ENCODE peak calls at places on chromosomes 12 and 14, in ten cellular contexts. One of them, this sample, is unnamed.

GRCh38 chr14:81371802-81372201 is 28.3 kb downstream of the STON2 start:
- DNase-seq in fibroblast of mammary gland: no peak
- DNase-seq in HFFc6: no peak
- DNase-seq in GM10248: no peak
- DNase-seq in lower lobe of right lung: no peak
- DNase-seq in HFF-Myc: no peak
- DNase-seq in fibroblast of pulmonary artery: no peak
- DNase-seq in tibial nerve: no peak
- DNase-seq in breast epithelium: no peak
- DNase-seq in testis: no peak
- DNase-seq in this sample: no peak

GRCh38 chr12:80979821-80980220 is 42.1 kb upstream of the LIN7A start:
- DNase-seq in fibroblast of mammary gland: no peak
- DNase-seq in HFFc6: no peak
- DNase-seq in GM10248: no peak
- DNase-seq in lower lobe of right lung: no peak
- DNase-seq in HFF-Myc: no peak
- DNase-seq in fibroblast of pulmonary artery: no peak
- DNase-seq in tibial nerve: no peak
- DNase-seq in breast epithelium: no peak
- DNase-seq in testis: no peak
- DNase-seq in this sample: no peak

GRCh38 chr12:54134850-54135249 is 53.9 kb downstream of the SMUG1 start:
- DNase-seq in fibroblast of mammary gland: no peak
- DNase-seq in HFFc6: no peak
- DNase-seq in GM10248: no peak
- DNase-seq in lower lobe of right lung: no peak
- DNase-seq in HFF-Myc: no peak
- DNase-seq in fibroblast of pulmonary artery: no peak
- DNase-seq in tibial nerve: no peak
- DNase-seq in breast epithelium: no peak
- DNase-seq in testis: no peak
- DNase-seq in this sample: no peak

GRCh38 chr12:2783936-2784600 is 10.7 kb upstream of the FKBP4 start:
- DNase-seq in fibroblast of mammary gland: peak
- DNase-seq in HFFc6: peak
- DNase-seq in GM10248: peak
- DNase-seq in lower lobe of right lung: peak
- DNase-seq in HFF-Myc: no peak
- DNase-seq in fibroblast of pulmonary artery: peak
- DNase-seq in tibial nerve: peak
- DNase-seq in breast epithelium: no peak
- DNase-seq in testis: peak
- DNase-seq in this sample: no peak

GRCh38 chr12:12943589-12944260 is 8.2 kb downstream of the GPRC5D start:
- DNase-seq in fibroblast of mammary gland: peak
- DNase-seq in HFFc6: no peak
- DNase-seq in GM10248: no peak
- DNase-seq in lower lobe of right lung: no peak
- DNase-seq in HFF-Myc: no peak
- DNase-seq in fibroblast of pulmonary artery: no peak
- DNase-seq in tibial nerve: peak
- DNase-seq in breast epithelium: no peak
- DNase-seq in testis: no peak
- DNase-seq in this sample: no peak

GRCh38 chr14:71620401-71620800 is 311.8 kb upstream of the RGS6 start:
- DNase-seq in fibroblast of mammary gland: peak
- DNase-seq in HFFc6: peak
- DNase-seq in GM10248: no peak
- DNase-seq in lower lobe of right lung: no peak
- DNase-seq in HFF-Myc: no peak
- DNase-seq in fibroblast of pulmonary artery: peak
- DNase-seq in tibial nerve: no peak
- DNase-seq in breast epithelium: no peak
- DNase-seq in testis: no peak
- DNase-seq in this sample: no peak

GRCh38 chr12:5511644-5512584 is 80.0 kb downstream of the NTF3 start:
- DNase-seq in fibroblast of mammary gland: no peak
- DNase-seq in HFFc6: peak
- DNase-seq in GM10248: peak
- DNase-seq in lower lobe of right lung: no peak
- DNase-seq in HFF-Myc: peak
- DNase-seq in fibroblast of pulmonary artery: peak
- DNase-seq in tibial nerve: no peak
- DNase-seq in breast epithelium: peak
- DNase-seq in testis: peak
- DNase-seq in this sample: peak

GRCh38 chr12:12511021-12511783 is 51.5 kb downstream of the DUSP16 start:
- DNase-seq in fibroblast of mammary gland: no peak
- DNase-seq in HFFc6: no peak
- DNase-seq in GM10248: no peak
- DNase-seq in lower lobe of right lung: no peak
- DNase-seq in HFF-Myc: no peak
- DNase-seq in fibroblast of pulmonary artery: no peak
- DNase-seq in tibial nerve: no peak
- DNase-seq in breast epithelium: no peak
- DNase-seq in testis: no peak
- DNase-seq in this sample: no peak

GRCh38 chr12:47941475-47942326 is 21.7 kb upstream of the TMEM106C start:
- DNase-seq in fibroblast of mammary gland: no peak
- DNase-seq in HFFc6: no peak
- DNase-seq in GM10248: no peak
- DNase-seq in lower lobe of right lung: no peak
- DNase-seq in HFF-Myc: no peak
- DNase-seq in fibroblast of pulmonary artery: no peak
- DNase-seq in tibial nerve: no peak
- DNase-seq in breast epithelium: no peak
- DNase-seq in testis: no peak
- DNase-seq in this sample: no peak

GRCh38 chr14:95056476-95056875 is 100.9 kb downstream of the DICER1 start:
- DNase-seq in fibroblast of mammary gland: no peak
- DNase-seq in HFFc6: no peak
- DNase-seq in GM10248: no peak
- DNase-seq in lower lobe of right lung: no peak
- DNase-seq in HFF-Myc: no peak
- DNase-seq in fibroblast of pulmonary artery: no peak
- DNase-seq in tibial nerve: no peak
- DNase-seq in breast epithelium: peak
- DNase-seq in testis: no peak
- DNase-seq in this sample: no peak

GRCh38 chr14:90599748-90600507 is 203.1 kb downstream of the CALM1 start:
- DNase-seq in fibroblast of mammary gland: peak
- DNase-seq in HFFc6: no peak
- DNase-seq in GM10248: no peak
- DNase-seq in lower lobe of right lung: no peak
- DNase-seq in HFF-Myc: no peak
- DNase-seq in fibroblast of pulmonary artery: peak
- DNase-seq in tibial nerve: no peak
- DNase-seq in breast epithelium: peak
- DNase-seq in testis: peak
- DNase-seq in this sample: no peak
- TF ChIP-seq CTCF in fibroblast of mammary gland: no peak
- TF ChIP-seq CTCF in HFFc6: no peak
- TF ChIP-seq CTCF in GM10248: no peak
- TF ChIP-seq CTCF in lower lobe of right lung: no peak
- TF ChIP-seq CTCF in HFF-Myc: peak
- TF ChIP-seq CTCF in fibroblast of pulmonary artery: peak
- TF ChIP-seq CTCF in tibial nerve: no peak
- TF ChIP-seq CTCF in breast epithelium: no peak
- TF ChIP-seq CTCF in testis: no peak
- TF ChIP-seq CTCF in this sample: peak

GRCh38 chr12:49232940-49233841 is 31.7 kb upstream of the TUBA1C start:
- DNase-seq in fibroblast of mammary gland: peak
- DNase-seq in HFFc6: no peak
- DNase-seq in GM10248: no peak
- DNase-seq in lower lobe of right lung: peak
- DNase-seq in HFF-Myc: no peak
- DNase-seq in fibroblast of pulmonary artery: peak
- DNase-seq in tibial nerve: no peak
- DNase-seq in breast epithelium: no peak
- DNase-seq in testis: peak
- DNase-seq in this sample: no peak
- TF ChIP-seq CTCF in fibroblast of mammary gland: peak
- TF ChIP-seq CTCF in HFFc6: no peak
- TF ChIP-seq CTCF in GM10248: no peak
- TF ChIP-seq CTCF in lower lobe of right lung: no peak
- TF ChIP-seq CTCF in HFF-Myc: no peak
- TF ChIP-seq CTCF in fibroblast of pulmonary artery: peak
- TF ChIP-seq CTCF in tibial nerve: no peak
- TF ChIP-seq CTCF in breast epithelium: no peak
- TF ChIP-seq CTCF in testis: peak
- TF ChIP-seq CTCF in this sample: no peak

DNA sequence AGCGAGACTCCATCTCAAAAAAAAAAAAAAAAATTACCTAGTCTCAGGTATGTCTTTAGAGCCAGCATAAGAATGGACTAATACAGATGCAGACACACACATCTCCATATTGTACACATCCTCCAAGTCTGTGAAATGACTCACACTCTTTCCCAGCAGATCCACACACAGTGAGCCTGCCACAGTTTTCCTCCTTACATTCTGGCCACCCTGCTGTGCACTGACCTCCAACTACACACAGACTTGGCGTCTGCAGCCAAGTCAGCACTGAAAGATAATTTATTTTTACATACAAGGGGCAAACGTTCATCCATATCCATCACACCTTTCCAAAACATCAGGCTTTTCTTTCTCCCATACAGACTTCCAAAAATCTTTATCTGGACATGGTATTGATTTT is 115.9 kb downstream of the SLC25A21 start:
- DNase-seq in fibroblast of mammary gland: peak
- DNase-seq in HFFc6: no peak
- DNase-seq in GM10248: no peak
- DNase-seq in lower lobe of right lung: no peak
- DNase-seq in HFF-Myc: no peak
- DNase-seq in fibroblast of pulmonary artery: peak
- DNase-seq in tibial nerve: no peak
- DNase-seq in breast epithelium: no peak
- DNase-seq in testis: peak
- DNase-seq in this sample: no peak
- TF ChIP-seq CTCF in fibroblast of mammary gland: no peak
- TF ChIP-seq CTCF in HFFc6: no peak
- TF ChIP-seq CTCF in GM10248: no peak
- TF ChIP-seq CTCF in lower lobe of right lung: no peak
- TF ChIP-seq CTCF in HFF-Myc: no peak
- TF ChIP-seq CTCF in fibroblast of pulmonary artery: no peak
- TF ChIP-seq CTCF in tibial nerve: no peak
- TF ChIP-seq CTCF in breast epithelium: no peak
- TF ChIP-seq CTCF in testis: no peak
- TF ChIP-seq CTCF in this sample: no peak

GRCh38 chr14:34980337-34980900 is 2.4 kb upstream of the SRP54 start:
- DNase-seq in fibroblast of mammary gland: no peak
- DNase-seq in HFFc6: no peak
- DNase-seq in GM10248: no peak
- DNase-seq in lower lobe of right lung: no peak
- DNase-seq in HFF-Myc: no peak
- DNase-seq in fibroblast of pulmonary artery: no peak
- DNase-seq in tibial nerve: no peak
- DNase-seq in breast epithelium: no peak
- DNase-seq in testis: no peak
- DNase-seq in this sample: no peak

GRCh38 chr14:34981743-34982420 is 910 bp upstream of the SRP54 start:
- DNase-seq in fibroblast of mammary gland: no peak
- DNase-seq in HFFc6: peak
- DNase-seq in GM10248: no peak
- DNase-seq in lower lobe of right lung: no peak
- DNase-seq in HFF-Myc: no peak
- DNase-seq in fibroblast of pulmonary artery: peak
- DNase-seq in tibial nerve: peak
- DNase-seq in breast epithelium: peak
- DNase-seq in testis: peak
- DNase-seq in this sample: no peak

GRCh38 chr14:34983148-34983760 is 462 bp downstream of the SRP54 start:
- DNase-seq in fibroblast of mammary gland: no peak
- DNase-seq in HFFc6: no peak
- DNase-seq in GM10248: no peak
- DNase-seq in lower lobe of right lung: no peak
- DNase-seq in HFF-Myc: no peak
- DNase-seq in fibroblast of pulmonary artery: no peak
- DNase-seq in tibial nerve: peak
- DNase-seq in breast epithelium: no peak
- DNase-seq in testis: no peak
- DNase-seq in this sample: no peak

GRCh38 chr14:34985740-34986139 is 2.9 kb downstream of the SRP54 start:
- DNase-seq in fibroblast of mammary gland: no peak
- DNase-seq in HFFc6: no peak
- DNase-seq in GM10248: no peak
- DNase-seq in lower lobe of right lung: no peak
- DNase-seq in HFF-Myc: no peak
- DNase-seq in fibroblast of pulmonary artery: no peak
- DNase-seq in tibial nerve: no peak
- DNase-seq in breast epithelium: no peak
- DNase-seq in testis: no peak
- DNase-seq in this sample: no peak

DNA sequence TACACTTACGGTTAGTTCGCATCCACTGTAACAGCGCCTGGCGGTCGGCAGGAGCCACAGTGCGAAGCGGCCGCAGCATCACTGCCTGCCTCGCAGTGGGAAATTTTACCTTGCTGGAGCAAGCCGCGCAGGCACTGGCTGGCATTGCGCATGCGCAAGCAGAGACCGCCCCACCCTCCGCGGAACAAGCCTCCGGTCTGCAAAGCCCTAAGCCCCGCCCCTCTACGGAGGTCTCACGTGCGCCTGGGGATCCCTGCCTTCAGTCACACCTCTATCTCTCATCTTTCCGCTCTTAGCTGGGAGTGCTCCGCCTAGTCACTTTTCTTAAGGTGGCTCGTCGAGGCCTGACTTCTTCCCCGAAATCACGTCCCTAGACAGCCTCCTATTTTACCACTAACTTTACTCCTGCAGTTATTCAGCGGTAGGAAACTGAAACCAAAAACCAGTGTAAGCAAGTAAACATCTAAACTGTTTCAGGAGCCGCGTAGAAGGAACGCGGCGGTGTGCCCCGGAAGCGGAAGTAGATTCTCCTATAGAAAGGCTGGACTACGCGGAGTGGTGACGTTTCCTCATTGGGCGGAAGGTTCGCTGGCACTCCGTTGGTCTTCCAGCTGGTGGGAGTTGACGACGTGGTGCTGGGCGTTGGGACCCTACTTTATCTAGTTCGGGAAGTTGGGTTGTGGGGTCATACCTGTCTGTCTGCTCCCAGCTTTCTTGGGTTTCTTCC is at the start of gene SRP54:
- DNase-seq in fibroblast of mammary gland: peak
- DNase-seq in HFFc6: peak
- DNase-seq in GM10248: peak
- DNase-seq in lower lobe of right lung: peak
- DNase-seq in HFF-Myc: peak
- DNase-seq in fibroblast of pulmonary artery: peak
- DNase-seq in tibial nerve: peak
- DNase-seq in breast epithelium: peak
- DNase-seq in testis: peak
- DNase-seq in this sample: peak
- TF ChIP-seq CTCF in fibroblast of mammary gland: peak
- TF ChIP-seq CTCF in HFFc6: no peak
- TF ChIP-seq CTCF in GM10248: no peak
- TF ChIP-seq CTCF in lower lobe of right lung: no peak
- TF ChIP-seq CTCF in HFF-Myc: no peak
- TF ChIP-seq CTCF in fibroblast of pulmonary artery: peak
- TF ChIP-seq CTCF in tibial nerve: no peak
- TF ChIP-seq CTCF in breast epithelium: no peak
- TF ChIP-seq CTCF in testis: peak
- TF ChIP-seq CTCF in this sample: peak